ENCODE peak calls at places on chromosomes 4 and X, in four cellular contexts. One of them, this sample, is unnamed.

GRCh38 chr4:2745516-2745915 is 10.6 kb downstream of the TNIP2 start:
- DNase-seq in A549: no peak
- DNase-seq in fibroblast of pulmonary artery: no peak
- DNase-seq in osteocyte: no peak
- DNase-seq in this sample: no peak

GRCh38 chr4:80711956-80712355 is 318.6 kb upstream of the BMP3 start:
- DNase-seq in A549: no peak
- DNase-seq in fibroblast of pulmonary artery: no peak
- DNase-seq in osteocyte: no peak
- DNase-seq in this sample: no peak

GRCh38 chrX:88830113-88830512 is 83.1 kb downstream of the CPXCR1 start:
- DNase-seq in A549: no peak
- DNase-seq in fibroblast of pulmonary artery: no peak
- DNase-seq in osteocyte: no peak
- DNase-seq in this sample: no peak

GRCh38 chrX:30309139-30309571 is at the start of gene NR0B1:
- DNase-seq in A549: peak
- DNase-seq in fibroblast of pulmonary artery: no peak
- DNase-seq in osteocyte: no peak
- DNase-seq in this sample: no peak

GRCh38 chr4:70601422-70602039 is 9.5 kb downstream of the AMBN start:
- DNase-seq in A549: peak
- DNase-seq in fibroblast of pulmonary artery: peak
- DNase-seq in osteocyte: no peak
- DNase-seq in this sample: peak

GRCh38 chr4:16196482-16197393 is 29.5 kb downstream of the TAPT1 start:
- DNase-seq in A549: peak
- DNase-seq in fibroblast of pulmonary artery: peak
- DNase-seq in osteocyte: no peak
- DNase-seq in this sample: no peak

GRCh38 chr4:167956676-167957075 is 135.7 kb upstream of the ANXA10 start:
- DNase-seq in A549: no peak
- DNase-seq in fibroblast of pulmonary artery: peak
- DNase-seq in osteocyte: no peak
- DNase-seq in this sample: no peak

GRCh38 chr4:169619518-169619957 is 840 bp upstream of the CLCN3 start:
- DNase-seq in A549: peak
- DNase-seq in fibroblast of pulmonary artery: peak
- DNase-seq in osteocyte: no peak
- DNase-seq in this sample: peak

GRCh38 chr4:55397521-55398321 is 2.0 kb downstream of the TMEM165 start:
- DNase-seq in A549: no peak
- DNase-seq in fibroblast of pulmonary artery: peak
- DNase-seq in osteocyte: no peak
- DNase-seq in this sample: no peak

GRCh38 chr4:139872274-139872673 is 206.7 kb downstream of the MGST2 start:
- DNase-seq in A549: peak
- DNase-seq in fibroblast of pulmonary artery: peak
- DNase-seq in osteocyte: no peak
- DNase-seq in this sample: peak

GRCh38 chr4:71132486-71132885 is 139.0 kb downstream of the DCK start:
- DNase-seq in A549: no peak
- DNase-seq in fibroblast of pulmonary artery: no peak
- DNase-seq in osteocyte: no peak
- DNase-seq in this sample: no peak

GRCh38 chr4:949656-950055 is 17.4 kb downstream of the TMEM175 start:
- DNase-seq in A549: no peak
- DNase-seq in fibroblast of pulmonary artery: no peak
- DNase-seq in osteocyte: no peak
- DNase-seq in this sample: peak

GRCh38 chr4:184024637-184025036 is 119.5 kb downstream of the STOX2 start:
- DNase-seq in A549: no peak
- DNase-seq in fibroblast of pulmonary artery: no peak
- DNase-seq in osteocyte: no peak
- DNase-seq in this sample: no peak

GRCh38 chrX:97334850-97335249 is 451.1 kb downstream of the RPA4 start:
- DNase-seq in A549: no peak
- DNase-seq in fibroblast of pulmonary artery: no peak
- DNase-seq in osteocyte: no peak
- DNase-seq in this sample: no peak

GRCh38 chrX:153818571-153819397 is 11.6 kb downstream of the PDZD4 start:
- DNase-seq in A549: no peak
- DNase-seq in fibroblast of pulmonary artery: no peak
- DNase-seq in osteocyte: peak
- DNase-seq in this sample: no peak

GRCh38 chr4:7766661-7767345 is 172.9 kb downstream of the AFAP1 start:
- DNase-seq in A549: no peak
- DNase-seq in fibroblast of pulmonary artery: no peak
- DNase-seq in osteocyte: no peak
- DNase-seq in this sample: peak

GRCh38 chrX:129653181-129653984 is 1.4 kb downstream of the APLN start:
- DNase-seq in A549: no peak
- DNase-seq in fibroblast of pulmonary artery: no peak
- DNase-seq in osteocyte: peak
- DNase-seq in this sample: no peak

GRCh38 chr4:151484396-151485102 is 75.6 kb downstream of the FHIP1A start:
- DNase-seq in A549: peak
- DNase-seq in fibroblast of pulmonary artery: peak
- DNase-seq in osteocyte: no peak
- DNase-seq in this sample: no peak

GRCh38 chrX:41133551-41133950 is 48.3 kb downstream of the USP9X start:
- DNase-seq in A549: no peak
- DNase-seq in fibroblast of pulmonary artery: no peak
- DNase-seq in osteocyte: no peak
- DNase-seq in this sample: no peak

GRCh38 chr4:157048248-157048647 is 27.7 kb upstream of the GLRB start:
- DNase-seq in A549: no peak
- DNase-seq in fibroblast of pulmonary artery: peak
- DNase-seq in osteocyte: no peak
- DNase-seq in this sample: no peak

GRCh38 chr4:168433576-168433975 is 46.7 kb downstream of the DDX60L start:
- DNase-seq in A549: no peak
- DNase-seq in fibroblast of pulmonary artery: peak
- DNase-seq in osteocyte: no peak
- DNase-seq in this sample: no peak

GRCh38 chr4:135243960-135244561 is 1042.5 kb upstream of the PABPC4L start:
- DNase-seq in A549: no peak
- DNase-seq in fibroblast of pulmonary artery: no peak
- DNase-seq in osteocyte: no peak
- DNase-seq in this sample: no peak

GRCh38 chr4:183670251-183670650 is 11.2 kb downstream of the TRAPPC11 start:
- DNase-seq in A549: no peak
- DNase-seq in fibroblast of pulmonary artery: no peak
- DNase-seq in osteocyte: no peak
- DNase-seq in this sample: no peak

GRCh38 chr4:174714393-174715211 is 114.4 kb downstream of the GLRA3 start:
- DNase-seq in A549: peak
- DNase-seq in fibroblast of pulmonary artery: peak
- DNase-seq in osteocyte: no peak
- DNase-seq in this sample: no peak

GRCh38 chr4:148651991-148652390 is 209.8 kb upstream of the NR3C2 start:
- DNase-seq in A549: no peak
- DNase-seq in fibroblast of pulmonary artery: no peak
- DNase-seq in osteocyte: no peak
- DNase-seq in this sample: no peak

GRCh38 chr4:150152764-150153163 is 74.5 kb downstream of the DCLK2 start:
- DNase-seq in A549: peak
- DNase-seq in fibroblast of pulmonary artery: peak
- DNase-seq in osteocyte: no peak
- DNase-seq in this sample: no peak

GRCh38 chr4:114417214-114417613 is 181.4 kb upstream of the UGT8 start:
- DNase-seq in A549: no peak
- DNase-seq in fibroblast of pulmonary artery: no peak
- DNase-seq in osteocyte: no peak
- DNase-seq in this sample: no peak

GRCh38 chr4:2412885-2413716 is 5.3 kb downstream of the ZFYVE28 start:
- DNase-seq in A549: peak
- DNase-seq in fibroblast of pulmonary artery: peak
- DNase-seq in osteocyte: peak
- DNase-seq in this sample: peak

DNA sequence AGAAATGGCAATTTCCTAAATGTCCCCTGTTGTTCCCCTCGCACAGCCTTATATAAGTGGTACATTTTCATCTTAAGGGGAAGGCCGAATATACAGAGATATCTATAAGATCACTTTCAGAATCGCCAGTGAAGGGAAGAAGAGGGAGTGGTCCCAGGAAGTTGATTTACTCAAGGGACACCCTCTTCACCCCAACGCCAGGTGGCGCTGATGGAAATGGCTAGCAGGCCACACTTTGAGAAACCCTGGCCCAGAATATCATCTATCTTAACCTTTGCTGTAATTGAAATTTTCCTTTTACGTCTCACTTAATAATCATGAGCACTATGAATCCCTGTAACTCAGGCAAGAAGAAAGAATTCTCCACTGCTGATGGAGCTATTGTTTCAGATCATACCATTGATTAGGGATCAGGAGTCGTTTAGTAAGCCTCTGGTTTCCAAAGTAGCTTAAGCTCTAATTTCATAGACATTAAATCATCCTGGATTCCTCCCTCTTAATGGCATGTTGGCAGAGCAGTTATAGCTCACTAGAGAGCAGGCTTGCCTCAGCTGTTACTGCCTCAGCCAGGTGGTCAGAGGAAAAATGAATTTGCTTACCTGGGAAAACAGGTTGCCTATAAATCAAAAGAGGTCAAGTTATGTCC is 941.3 kb upstream of the TENM3 start:
- DNase-seq in A549: peak
- DNase-seq in fibroblast of pulmonary artery: peak
- DNase-seq in osteocyte: no peak
- DNase-seq in this sample: no peak
- TF ChIP-seq CTCF in A549: peak
- TF ChIP-seq CTCF in fibroblast of pulmonary artery: peak
- TF ChIP-seq CTCF in osteocyte: peak
- TF ChIP-seq CTCF in this sample: peak

GRCh38 chr4:75142377-75142776 is 209.5 kb downstream of the PARM1 start:
- DNase-seq in A549: no peak
- DNase-seq in fibroblast of pulmonary artery: no peak
- DNase-seq in osteocyte: no peak
- DNase-seq in this sample: no peak
- TF ChIP-seq CTCF in A549: no peak
- TF ChIP-seq CTCF in fibroblast of pulmonary artery: no peak
- TF ChIP-seq CTCF in osteocyte: no peak
- TF ChIP-seq CTCF in this sample: no peak

GRCh38 chrX:124226129-124226528 is 106.3 kb upstream of the TEX13D start:
- DNase-seq in A549: no peak
- DNase-seq in fibroblast of pulmonary artery: no peak
- DNase-seq in osteocyte: no peak
- DNase-seq in this sample: no peak

GRCh38 chrX:124228849-124229248 is 103.6 kb upstream of the TEX13D start:
- DNase-seq in A549: no peak
- DNase-seq in fibroblast of pulmonary artery: no peak
- DNase-seq in osteocyte: no peak
- DNase-seq in this sample: no peak

GRCh38 chrX:124229374-124229773 is 103.1 kb upstream of the TEX13D start:
- DNase-seq in A549: no peak
- DNase-seq in fibroblast of pulmonary artery: no peak
- DNase-seq in osteocyte: no peak
- DNase-seq in this sample: no peak

GRCh38 chrX:124217289-124218251 is 114.9 kb upstream of the TEX13D start:
- DNase-seq in A549: no peak
- DNase-seq in fibroblast of pulmonary artery: peak
- DNase-seq in osteocyte: no peak
- DNase-seq in this sample: no peak

GRCh38 chrX:124223524-124223923 is 108.9 kb upstream of the TEX13D start:
- DNase-seq in A549: no peak
- DNase-seq in fibroblast of pulmonary artery: no peak
- DNase-seq in osteocyte: no peak
- DNase-seq in this sample: no peak
- TF ChIP-seq CTCF in A549: no peak
- TF ChIP-seq CTCF in fibroblast of pulmonary artery: no peak
- TF ChIP-seq CTCF in osteocyte: no peak
- TF ChIP-seq CTCF in this sample: no peak

GRCh38 chr4:155025762-155026457 is 182.5 kb upstream of the NPY2R start:
- DNase-seq in A549: peak
- DNase-seq in fibroblast of pulmonary artery: peak
- DNase-seq in osteocyte: no peak
- DNase-seq in this sample: no peak
- TF ChIP-seq CTCF in A549: peak
- TF ChIP-seq CTCF in fibroblast of pulmonary artery: peak
- TF ChIP-seq CTCF in osteocyte: peak
- TF ChIP-seq CTCF in this sample: peak

GRCh38 chrX:29090811-29091210 is 503.6 kb downstream of the IL1RAPL1 start:
- DNase-seq in A549: peak
- DNase-seq in fibroblast of pulmonary artery: peak
- DNase-seq in osteocyte: no peak
- DNase-seq in this sample: no peak
- TF ChIP-seq CTCF in A549: peak
- TF ChIP-seq CTCF in fibroblast of pulmonary artery: peak
- TF ChIP-seq CTCF in osteocyte: peak
- TF ChIP-seq CTCF in this sample: no peak

DNA sequence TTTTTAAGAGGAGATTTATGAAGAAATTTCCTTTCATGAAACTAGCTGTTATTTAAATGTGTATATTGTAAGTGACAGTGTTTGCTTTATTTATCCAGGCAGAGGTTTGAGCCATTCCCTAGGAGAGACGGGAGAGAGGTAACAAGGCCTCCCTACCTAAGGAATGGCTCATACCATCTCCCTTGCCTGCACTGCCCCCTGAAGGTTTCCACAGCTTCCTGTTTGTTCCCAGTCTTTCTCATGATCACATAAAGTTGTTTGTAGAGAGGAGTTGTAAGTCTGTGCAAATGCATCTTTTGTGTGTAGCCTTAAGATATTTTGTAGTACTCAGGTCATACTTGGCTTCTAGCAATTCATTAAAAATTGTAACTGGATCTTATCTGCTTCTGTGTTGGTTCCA is 1504.5 kb upstream of the PCDH10 start:
- DNase-seq in A549: peak
- DNase-seq in fibroblast of pulmonary artery: peak
- DNase-seq in osteocyte: no peak
- DNase-seq in this sample: no peak
- TF ChIP-seq CTCF in A549: no peak
- TF ChIP-seq CTCF in fibroblast of pulmonary artery: peak
- TF ChIP-seq CTCF in osteocyte: peak
- TF ChIP-seq CTCF in this sample: no peak

This sample was measured in CD14-positive monocyte.